ENCODE peak calls at places on chromosomes 11 and 22, in five cellular contexts. One of them, this sample, is unnamed.

GRCh38 chr11:111429066-111429506 is 50.0 kb upstream of the POU2AF1 start:
- DNase-seq in HCT116: peak
- DNase-seq in H1: peak
- DNase-seq in HepG2: peak
- DNase-seq in K562: peak
- DNase-seq in this sample: no peak

GRCh38 chr11:129950319-129951034 is 52.2 kb downstream of the PRDM10 start:
- DNase-seq in HCT116: no peak
- DNase-seq in H1: no peak
- DNase-seq in HepG2: no peak
- DNase-seq in K562: no peak
- DNase-seq in this sample: no peak

GRCh38 chr11:124667601-124668000 is 5.9 kb downstream of the SIAE start:
- DNase-seq in HCT116: no peak
- DNase-seq in H1: no peak
- DNase-seq in HepG2: no peak
- DNase-seq in K562: peak
- DNase-seq in this sample: no peak

GRCh38 chr11:64364435-64364834 is 5.5 kb downstream of the RPS6KA4 start:
- DNase-seq in HCT116: no peak
- DNase-seq in H1: no peak
- DNase-seq in HepG2: no peak
- DNase-seq in K562: no peak
- DNase-seq in this sample: no peak

GRCh38 chr11:3133456-3134217 is 31.5 kb downstream of the OSBPL5 start:
- DNase-seq in HCT116: no peak
- DNase-seq in H1: no peak
- DNase-seq in HepG2: no peak
- DNase-seq in K562: no peak
- DNase-seq in this sample: no peak

GRCh38 chr11:15418887-15419286 is 304.2 kb downstream of the INSC start:
- DNase-seq in HCT116: no peak
- DNase-seq in H1: no peak
- DNase-seq in HepG2: no peak
- DNase-seq in K562: no peak
- DNase-seq in this sample: no peak

GRCh38 chr11:67287355-67288197 is 1.5 kb upstream of the ANKRD13D start:
- DNase-seq in HCT116: no peak
- DNase-seq in H1: no peak
- DNase-seq in HepG2: no peak
- DNase-seq in K562: no peak
- DNase-seq in this sample: no peak

GRCh38 chr11:71446942-71447688 is 1.1 kb downstream of the DHCR7 start:
- DNase-seq in HCT116: no peak
- DNase-seq in H1: no peak
- DNase-seq in HepG2: peak
- DNase-seq in K562: no peak
- DNase-seq in this sample: no peak

GRCh38 chr11:131157678-131158077 is 212.7 kb upstream of the NTM start:
- DNase-seq in HCT116: no peak
- DNase-seq in H1: no peak
- DNase-seq in HepG2: no peak
- DNase-seq in K562: no peak
- DNase-seq in this sample: no peak

GRCh38 chr11:90133560-90134145 is 810 bp upstream of the NAALAD2 start:
- DNase-seq in HCT116: no peak
- DNase-seq in H1: no peak
- DNase-seq in HepG2: peak
- DNase-seq in K562: no peak
- DNase-seq in this sample: no peak

GRCh38 chr22:45975266-45976161 is 1.4 kb downstream of the WNT7B start:
- DNase-seq in HCT116: no peak
- DNase-seq in H1: no peak
- DNase-seq in HepG2: no peak
- DNase-seq in K562: no peak
- DNase-seq in this sample: no peak

GRCh38 chr11:130168105-130168504 is 8.5 kb downstream of the ST14 start:
- DNase-seq in HCT116: no peak
- DNase-seq in H1: no peak
- DNase-seq in HepG2: no peak
- DNase-seq in K562: no peak
- DNase-seq in this sample: no peak

GRCh38 chr11:121755191-121755590 is 302.4 kb upstream of the SORL1-AS1 start:
- DNase-seq in HCT116: no peak
- DNase-seq in H1: no peak
- DNase-seq in HepG2: no peak
- DNase-seq in K562: no peak
- DNase-seq in this sample: no peak

GRCh38 chr22:50304528-50305392 is 2.7 kb downstream of the PLXNB2 start:
- DNase-seq in HCT116: no peak
- DNase-seq in H1: no peak
- DNase-seq in HepG2: no peak
- DNase-seq in K562: peak
- DNase-seq in this sample: no peak

GRCh38 chr11:100753144-100753543 is 66.1 kb downstream of the ARHGAP42 start:
- DNase-seq in HCT116: no peak
- DNase-seq in H1: peak
- DNase-seq in HepG2: no peak
- DNase-seq in K562: no peak
- DNase-seq in this sample: no peak
- TF ChIP-seq SRF in HCT116: no peak
- TF ChIP-seq SRF in H1: no peak
- TF ChIP-seq SRF in HepG2: no peak
- TF ChIP-seq SRF in K562: no peak
- TF ChIP-seq SRF in this sample: no peak

DNA sequence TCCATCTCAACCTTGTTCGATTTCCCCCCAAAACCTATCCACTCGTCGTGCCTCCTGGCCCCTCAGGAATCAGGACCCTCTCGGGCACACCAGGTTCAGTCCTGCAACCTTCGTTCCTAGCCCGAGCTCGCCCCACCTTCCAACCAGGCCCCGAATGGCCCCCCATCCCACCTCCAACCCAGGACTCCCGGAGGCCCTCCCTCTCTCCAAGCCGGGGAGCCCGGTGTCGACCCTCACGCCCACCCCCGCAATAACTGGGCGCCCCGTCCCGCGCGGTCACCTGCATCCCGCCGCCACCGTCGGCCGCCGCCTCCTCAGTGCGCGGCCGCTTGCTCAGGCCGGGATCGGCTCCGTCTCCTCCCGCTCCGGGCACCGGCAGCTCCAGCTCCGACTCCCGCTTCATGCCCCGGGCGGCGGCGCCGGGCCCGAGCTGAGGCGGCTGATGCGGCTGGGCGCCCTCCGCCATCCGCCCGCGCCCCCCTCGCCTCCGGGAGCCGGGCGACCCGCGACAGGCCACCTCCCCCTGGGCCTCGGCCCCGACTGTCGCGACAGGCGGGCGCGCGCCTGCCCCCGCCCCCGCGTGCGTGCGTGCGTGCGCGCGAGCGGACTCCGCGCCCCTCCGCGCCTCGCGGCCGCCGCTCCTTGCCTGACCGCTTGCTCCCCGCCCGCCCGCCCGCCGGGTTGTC is 521 bp downstream of the RBFOX2 start:
- DNase-seq in HCT116: no peak
- DNase-seq in H1: peak
- DNase-seq in HepG2: no peak
- DNase-seq in K562: no peak
- DNase-seq in this sample: no peak
- TF ChIP-seq SRF in HCT116: no peak
- TF ChIP-seq SRF in H1: no peak
- TF ChIP-seq SRF in HepG2: no peak
- TF ChIP-seq SRF in K562: no peak
- TF ChIP-seq SRF in this sample: no peak

GRCh38 chr11:48037709-48038468 is 57.5 kb downstream of the PTPRJ start:
- DNase-seq in HCT116: no peak
- DNase-seq in H1: no peak
- DNase-seq in HepG2: no peak
- DNase-seq in K562: no peak
- DNase-seq in this sample: no peak

GRCh38 chr11:48036466-48036865 is 56.1 kb downstream of the PTPRJ start:
- DNase-seq in HCT116: no peak
- DNase-seq in H1: no peak
- DNase-seq in HepG2: no peak
- DNase-seq in K562: no peak
- DNase-seq in this sample: no peak

GRCh38 chr11:48036011-48036410 is 55.7 kb downstream of the PTPRJ start:
- DNase-seq in HCT116: no peak
- DNase-seq in H1: no peak
- DNase-seq in HepG2: no peak
- DNase-seq in K562: no peak
- DNase-seq in this sample: no peak

GRCh38 chr11:48033918-48034341 is 53.6 kb downstream of the PTPRJ start:
- DNase-seq in HCT116: no peak
- DNase-seq in H1: no peak
- DNase-seq in HepG2: no peak
- DNase-seq in K562: no peak
- DNase-seq in this sample: no peak

GRCh38 chr11:48034926-48035876 is 54.8 kb downstream of the PTPRJ start:
- DNase-seq in HCT116: no peak
- DNase-seq in H1: no peak
- DNase-seq in HepG2: no peak
- DNase-seq in K562: no peak
- DNase-seq in this sample: no peak
- TF ChIP-seq SRF in HCT116: no peak
- TF ChIP-seq SRF in H1: no peak
- TF ChIP-seq SRF in HepG2: no peak
- TF ChIP-seq SRF in K562: no peak
- TF ChIP-seq SRF in this sample: no peak

GRCh38 chr11:28628412-28628811 is 520.2 kb downstream of the METTL15 start:
- DNase-seq in HCT116: no peak
- DNase-seq in H1: no peak
- DNase-seq in HepG2: no peak
- DNase-seq in K562: no peak
- DNase-seq in this sample: no peak

GRCh38 chr11:28636033-28636432 is 527.8 kb downstream of the METTL15 start:
- DNase-seq in HCT116: no peak
- DNase-seq in H1: no peak
- DNase-seq in HepG2: no peak
- DNase-seq in K562: no peak
- DNase-seq in this sample: no peak

GRCh38 chr11:28636566-28636965 is 528.4 kb downstream of the METTL15 start:
- DNase-seq in HCT116: no peak
- DNase-seq in H1: no peak
- DNase-seq in HepG2: no peak
- DNase-seq in K562: no peak
- DNase-seq in this sample: no peak

GRCh38 chr11:28629235-28629634 is 521.0 kb downstream of the METTL15 start:
- DNase-seq in HCT116: no peak
- DNase-seq in H1: no peak
- DNase-seq in HepG2: no peak
- DNase-seq in K562: no peak
- DNase-seq in this sample: no peak

GRCh38 chr11:28632338-28632737 is 524.1 kb downstream of the METTL15 start:
- DNase-seq in HCT116: no peak
- DNase-seq in H1: no peak
- DNase-seq in HepG2: no peak
- DNase-seq in K562: no peak
- DNase-seq in this sample: no peak
- TF ChIP-seq SRF in HCT116: no peak
- TF ChIP-seq SRF in H1: no peak
- TF ChIP-seq SRF in HepG2: no peak
- TF ChIP-seq SRF in K562: no peak
- TF ChIP-seq SRF in this sample: no peak